ENCODE peak calls at places on chromosomes 13 and 19, in five cellular contexts. One of them, this sample, is unnamed.

GRCh38 chr19:18300930-18301717 is 19.7 kb upstream of the JUND start:
- DNase-seq in astrocyte: peak; percentile 52
- DNase-seq in activated CD8-positive, alpha-beta memory T cell treated with anti-CD3 and anti-CD28 coated beads for 1 hour: no peak
- DNase-seq in SIG-M5: no peak
- DNase-seq in EL: peak; percentile 79
- DNase-seq in this sample: no peak

GRCh38 chr19:1787116-1787515 is 25.0 kb downstream of the ATP8B3 start:
- DNase-seq in astrocyte: no peak
- DNase-seq in activated CD8-positive, alpha-beta memory T cell treated with anti-CD3 and anti-CD28 coated beads for 1 hour: no peak
- DNase-seq in SIG-M5: no peak
- DNase-seq in EL: no peak
- DNase-seq in this sample: no peak

GRCh38 chr13:112194167-112194530 is 127.2 kb downstream of the SOX1 start:
- DNase-seq in astrocyte: no peak
- DNase-seq in activated CD8-positive, alpha-beta memory T cell treated with anti-CD3 and anti-CD28 coated beads for 1 hour: no peak
- DNase-seq in SIG-M5: no peak
- DNase-seq in EL: no peak
- DNase-seq in this sample: no peak

GRCh38 chr19:50723069-50723468 is at the start of gene CLEC11A:
- DNase-seq in astrocyte: no peak
- DNase-seq in activated CD8-positive, alpha-beta memory T cell treated with anti-CD3 and anti-CD28 coated beads for 1 hour: no peak
- DNase-seq in SIG-M5: peak; percentile 13
- DNase-seq in EL: peak; percentile 92
- DNase-seq in this sample: no peak

GRCh38 chr19:10762656-10763055 is 44.8 kb downstream of the DNM2 start:
- DNase-seq in astrocyte: no peak
- DNase-seq in activated CD8-positive, alpha-beta memory T cell treated with anti-CD3 and anti-CD28 coated beads for 1 hour: no peak
- DNase-seq in SIG-M5: no peak
- DNase-seq in EL: no peak
- DNase-seq in this sample: no peak

GRCh38 chr13:63433546-63434150 is 2018.0 kb upstream of the PCDH20 start:
- DNase-seq in astrocyte: peak; percentile 62
- DNase-seq in activated CD8-positive, alpha-beta memory T cell treated with anti-CD3 and anti-CD28 coated beads for 1 hour: no peak
- DNase-seq in SIG-M5: no peak
- DNase-seq in EL: peak; percentile 20
- DNase-seq in this sample: no peak

GRCh38 chr19:55456347-55456746 is 5.1 kb downstream of the ISOC2 start:
- DNase-seq in astrocyte: no peak
- DNase-seq in activated CD8-positive, alpha-beta memory T cell treated with anti-CD3 and anti-CD28 coated beads for 1 hour: no peak
- DNase-seq in SIG-M5: no peak
- DNase-seq in EL: no peak
- DNase-seq in this sample: no peak

GRCh38 chr13:109271991-109272454 is 514.4 kb downstream of the IRS2 start:
- DNase-seq in astrocyte: peak; percentile 89
- DNase-seq in activated CD8-positive, alpha-beta memory T cell treated with anti-CD3 and anti-CD28 coated beads for 1 hour: no peak
- DNase-seq in SIG-M5: no peak
- DNase-seq in EL: no peak
- DNase-seq in this sample: no peak

GRCh38 chr19:31340059-31341025 is 8.9 kb downstream of the TSHZ3 start:
- DNase-seq in astrocyte: peak; percentile 89
- DNase-seq in activated CD8-positive, alpha-beta memory T cell treated with anti-CD3 and anti-CD28 coated beads for 1 hour: no peak
- DNase-seq in SIG-M5: no peak
- DNase-seq in EL: peak; percentile 13
- DNase-seq in this sample: no peak

GRCh38 chr19:51144482-51145045 is 2.5 kb downstream of the SIGLEC7 start:
- DNase-seq in astrocyte: no peak
- DNase-seq in activated CD8-positive, alpha-beta memory T cell treated with anti-CD3 and anti-CD28 coated beads for 1 hour: no peak
- DNase-seq in SIG-M5: no peak
- DNase-seq in EL: no peak
- DNase-seq in this sample: no peak

GRCh38 chr13:94369862-94370491 is 109.5 kb downstream of the DCT start:
- DNase-seq in astrocyte: peak; percentile 22
- DNase-seq in activated CD8-positive, alpha-beta memory T cell treated with anti-CD3 and anti-CD28 coated beads for 1 hour: no peak
- DNase-seq in SIG-M5: no peak
- DNase-seq in EL: no peak
- DNase-seq in this sample: no peak

GRCh38 chr19:16406356-16406755 is 65.4 kb downstream of the EPS15L1 start:
- DNase-seq in astrocyte: no peak
- DNase-seq in activated CD8-positive, alpha-beta memory T cell treated with anti-CD3 and anti-CD28 coated beads for 1 hour: no peak
- DNase-seq in SIG-M5: no peak
- DNase-seq in EL: no peak
- DNase-seq in this sample: no peak

GRCh38 chr13:57633950-57634828 is 2.6 kb downstream of the PCDH17 start:
- DNase-seq in astrocyte: peak; percentile 22
- DNase-seq in activated CD8-positive, alpha-beta memory T cell treated with anti-CD3 and anti-CD28 coated beads for 1 hour: no peak
- DNase-seq in SIG-M5: no peak
- DNase-seq in EL: no peak
- DNase-seq in this sample: no peak

GRCh38 chr19:4371209-4371897 is 28.0 kb downstream of the MPND start:
- DNase-seq in astrocyte: no peak
- DNase-seq in activated CD8-positive, alpha-beta memory T cell treated with anti-CD3 and anti-CD28 coated beads for 1 hour: no peak
- DNase-seq in SIG-M5: no peak
- DNase-seq in EL: no peak
- DNase-seq in this sample: no peak

GRCh38 chr13:73870970-73871935 is 263.0 kb downstream of the KLF12 start:
- DNase-seq in astrocyte: peak; percentile 95
- DNase-seq in activated CD8-positive, alpha-beta memory T cell treated with anti-CD3 and anti-CD28 coated beads for 1 hour: no peak
- DNase-seq in SIG-M5: no peak
- DNase-seq in EL: peak; percentile 85
- DNase-seq in this sample: no peak

GRCh38 chr13:97394542-97394941 is 39.4 kb upstream of the RAP2A start:
- DNase-seq in astrocyte: no peak
- DNase-seq in activated CD8-positive, alpha-beta memory T cell treated with anti-CD3 and anti-CD28 coated beads for 1 hour: no peak
- DNase-seq in SIG-M5: no peak
- DNase-seq in EL: no peak
- DNase-seq in this sample: no peak

GRCh38 chr19:13411899-13412298 is 94.4 kb downstream of the CACNA1A start:
- DNase-seq in astrocyte: no peak
- DNase-seq in activated CD8-positive, alpha-beta memory T cell treated with anti-CD3 and anti-CD28 coated beads for 1 hour: no peak
- DNase-seq in SIG-M5: no peak
- DNase-seq in EL: no peak
- DNase-seq in this sample: no peak

GRCh38 chr19:46351241-46352041 is 4.6 kb downstream of the PPP5C start:
- DNase-seq in astrocyte: peak; percentile 35
- DNase-seq in activated CD8-positive, alpha-beta memory T cell treated with anti-CD3 and anti-CD28 coated beads for 1 hour: no peak
- DNase-seq in SIG-M5: no peak
- DNase-seq in EL: peak; percentile 90
- DNase-seq in this sample: no peak

GRCh38 chr13:33870046-33870668 is 52.2 kb downstream of the RFC3 start:
- DNase-seq in astrocyte: no peak
- DNase-seq in activated CD8-positive, alpha-beta memory T cell treated with anti-CD3 and anti-CD28 coated beads for 1 hour: no peak
- DNase-seq in SIG-M5: no peak
- DNase-seq in EL: no peak
- DNase-seq in this sample: no peak

GRCh38 chr19:14428882-14429416 is 4.2 kb upstream of the PKN1 start:
- DNase-seq in astrocyte: no peak
- DNase-seq in activated CD8-positive, alpha-beta memory T cell treated with anti-CD3 and anti-CD28 coated beads for 1 hour: no peak
- DNase-seq in SIG-M5: no peak
- DNase-seq in EL: no peak
- DNase-seq in this sample: no peak

GRCh38 chr13:44396963-44397580 is 23.4 kb downstream of the SERP2 start:
- DNase-seq in astrocyte: peak; percentile 42
- DNase-seq in activated CD8-positive, alpha-beta memory T cell treated with anti-CD3 and anti-CD28 coated beads for 1 hour: no peak
- DNase-seq in SIG-M5: no peak
- DNase-seq in EL: peak; percentile 21
- DNase-seq in this sample: no peak

GRCh38 chr19:35894342-35894741 is 6.0 kb downstream of the NFKBID start:
- DNase-seq in astrocyte: no peak
- DNase-seq in activated CD8-positive, alpha-beta memory T cell treated with anti-CD3 and anti-CD28 coated beads for 1 hour: no peak
- DNase-seq in SIG-M5: no peak
- DNase-seq in EL: no peak
- DNase-seq in this sample: no peak

GRCh38 chr13:31909889-31910551 is 121.6 kb upstream of the FRY start:
- DNase-seq in astrocyte: peak; percentile 23
- DNase-seq in activated CD8-positive, alpha-beta memory T cell treated with anti-CD3 and anti-CD28 coated beads for 1 hour: peak; percentile 3
- DNase-seq in SIG-M5: peak; percentile 8
- DNase-seq in EL: peak; percentile 66
- DNase-seq in this sample: no peak

GRCh38 chr19:47447470-47448359 is 24.0 kb downstream of the SLC8A2 start:
- DNase-seq in astrocyte: no peak
- DNase-seq in activated CD8-positive, alpha-beta memory T cell treated with anti-CD3 and anti-CD28 coated beads for 1 hour: no peak
- DNase-seq in SIG-M5: no peak
- DNase-seq in EL: peak; percentile 33
- DNase-seq in this sample: no peak

GRCh38 chr19:48645652-48646191 is at the start of gene CA11:
- DNase-seq in astrocyte: no peak
- DNase-seq in activated CD8-positive, alpha-beta memory T cell treated with anti-CD3 and anti-CD28 coated beads for 1 hour: no peak
- DNase-seq in SIG-M5: no peak
- DNase-seq in EL: peak; percentile 42
- DNase-seq in this sample: no peak

GRCh38 chr19:45952691-45953505 is 20.8 kb downstream of the NOVA2 start:
- DNase-seq in astrocyte: peak; percentile 10
- DNase-seq in activated CD8-positive, alpha-beta memory T cell treated with anti-CD3 and anti-CD28 coated beads for 1 hour: no peak
- DNase-seq in SIG-M5: no peak
- DNase-seq in EL: peak; percentile 38
- DNase-seq in this sample: no peak

GRCh38 chr19:3470500-3471128 is 9.7 kb downstream of the SMIM24 start:
- DNase-seq in astrocyte: no peak
- DNase-seq in activated CD8-positive, alpha-beta memory T cell treated with anti-CD3 and anti-CD28 coated beads for 1 hour: no peak
- DNase-seq in SIG-M5: no peak
- DNase-seq in EL: no peak
- DNase-seq in this sample: no peak

GRCh38 chr19:4487572-4487971 is 15.5 kb downstream of the HDGFL2 start:
- DNase-seq in astrocyte: no peak
- DNase-seq in activated CD8-positive, alpha-beta memory T cell treated with anti-CD3 and anti-CD28 coated beads for 1 hour: no peak
- DNase-seq in SIG-M5: no peak
- DNase-seq in EL: no peak
- DNase-seq in this sample: no peak

GRCh38 chr13:41897126-41897525 is 63.8 kb downstream of the VWA8 start:
- DNase-seq in astrocyte: no peak
- DNase-seq in activated CD8-positive, alpha-beta memory T cell treated with anti-CD3 and anti-CD28 coated beads for 1 hour: no peak
- DNase-seq in SIG-M5: no peak
- DNase-seq in EL: peak; percentile 37
- DNase-seq in this sample: no peak

GRCh38 chr19:17314007-17314589 is 4.7 kb downstream of the DDA1 start:
- DNase-seq in astrocyte: no peak
- DNase-seq in activated CD8-positive, alpha-beta memory T cell treated with anti-CD3 and anti-CD28 coated beads for 1 hour: no peak
- DNase-seq in SIG-M5: no peak
- DNase-seq in EL: no peak
- DNase-seq in this sample: no peak

GRCh38 chr13:32838985-32839384 is 177.2 kb upstream of the KL start:
- DNase-seq in astrocyte: no peak
- DNase-seq in activated CD8-positive, alpha-beta memory T cell treated with anti-CD3 and anti-CD28 coated beads for 1 hour: no peak
- DNase-seq in SIG-M5: no peak
- DNase-seq in EL: no peak
- DNase-seq in this sample: no peak

GRCh38 chr13:112175162-112176075 is 108.5 kb downstream of the SOX1 start:
- DNase-seq in astrocyte: no peak
- DNase-seq in activated CD8-positive, alpha-beta memory T cell treated with anti-CD3 and anti-CD28 coated beads for 1 hour: no peak
- DNase-seq in SIG-M5: no peak
- DNase-seq in EL: no peak
- DNase-seq in this sample: no peak

GRCh38 chr19:33054623-33055022 is 10.1 kb downstream of the RHPN2 start:
- DNase-seq in astrocyte: no peak
- DNase-seq in activated CD8-positive, alpha-beta memory T cell treated with anti-CD3 and anti-CD28 coated beads for 1 hour: no peak
- DNase-seq in SIG-M5: no peak
- DNase-seq in EL: no peak
- DNase-seq in this sample: no peak

GRCh38 chr19:10431254-10431942 is 11.1 kb downstream of the PDE4A start:
- DNase-seq in astrocyte: no peak
- DNase-seq in activated CD8-positive, alpha-beta memory T cell treated with anti-CD3 and anti-CD28 coated beads for 1 hour: no peak
- DNase-seq in SIG-M5: no peak
- DNase-seq in EL: no peak
- DNase-seq in this sample: no peak

GRCh38 chr19:35736913-35737886 is 5.1 kb downstream of the IGFLR1 start:
- DNase-seq in astrocyte: no peak
- DNase-seq in activated CD8-positive, alpha-beta memory T cell treated with anti-CD3 and anti-CD28 coated beads for 1 hour: no peak
- DNase-seq in SIG-M5: no peak
- DNase-seq in EL: no peak
- DNase-seq in this sample: no peak

GRCh38 chr19:791605-792360 is 5.5 kb upstream of the PTBP1 start:
- DNase-seq in astrocyte: no peak
- DNase-seq in activated CD8-positive, alpha-beta memory T cell treated with anti-CD3 and anti-CD28 coated beads for 1 hour: no peak
- DNase-seq in SIG-M5: no peak
- DNase-seq in EL: no peak
- DNase-seq in this sample: no peak

GRCh38 chr13:22243519-22244197 is 572.8 kb downstream of the FGF9 start:
- DNase-seq in astrocyte: no peak
- DNase-seq in activated CD8-positive, alpha-beta memory T cell treated with anti-CD3 and anti-CD28 coated beads for 1 hour: no peak
- DNase-seq in SIG-M5: no peak
- DNase-seq in EL: no peak
- DNase-seq in this sample: no peak